ENCODE peak calls at places on chromosomes 5 and 9, in ten cellular contexts. F, A, I, O, R, B, W, K, D and G are unnamed samples.

GRCh38 chr5:40437452-40437861 is 242.3 kb upstream of the PTGER4 start:
- DNase-seq in F (no peak), A (peak), I (no peak), O (no peak), R (no peak), B (no peak), W (peak), K (no peak), D (peak), G (no peak)

GRCh38 chr9:77022783-77023440 is 3.5 kb downstream of the FOXB2 start:
- DNase-seq in F (no peak), A (peak), I (no peak), O (no peak), R (no peak), B (no peak), W (no peak), K (no peak), D (no peak), G (peak)

GRCh38 chr5:127705120-127705892 is 2.1 kb downstream of the CCDC192 start:
- DNase-seq in F (no peak), A (peak), I (peak), O (peak), R (peak), B (no peak), W (peak), K (no peak), D (peak), G (peak)

GRCh38 chr9:129262261-129262660 is 84.2 kb upstream of the IER5L start:
- DNase-seq in F (no peak), A (peak), I (no peak), O (no peak), R (no peak), B (no peak), W (no peak), K (no peak), D (no peak), G (no peak)

GRCh38 chr9:36268007-36268427 is 9.8 kb upstream of the GNE start:
- DNase-seq in F (no peak), A (no peak), I (no peak), O (no peak), R (no peak), B (no peak), W (peak), K (no peak), D (peak), G (no peak)

GRCh38 chr5:128494516-128494915 is 43.5 kb downstream of the FBN2 start:
- DNase-seq in F (no peak), A (peak), I (no peak), O (peak), R (no peak), B (no peak), W (no peak), K (no peak), D (no peak), G (no peak)

GRCh38 chr5:171957591-171958251 is 48.7 kb downstream of the FBXW11 start:
- DNase-seq in F (peak), A (no peak), I (no peak), O (no peak), R (no peak), B (no peak), W (no peak), K (no peak), D (no peak), G (peak)

GRCh38 chr5:132629230-132629944 is 28.6 kb upstream of the IL13 start:
- DNase-seq in F (no peak), A (no peak), I (no peak), O (no peak), R (no peak), B (no peak), W (no peak), K (no peak), D (no peak), G (no peak)

GRCh38 chr5:164680812-164681211 is 1175.4 kb downstream of the MAT2B start:
- DNase-seq in F (no peak), A (no peak), I (no peak), O (no peak), R (no peak), B (no peak), W (no peak), K (no peak), D (no peak), G (no peak)

GRCh38 chr5:138979684-138980275 is 104.6 kb upstream of the LRRTM2 start:
- DNase-seq in F (no peak), A (no peak), I (no peak), O (no peak), R (no peak), B (no peak), W (peak), K (no peak), D (peak), G (no peak)

GRCh38 chr5:80625230-80625629 is 29.2 kb upstream of the MSH3 start:
- DNase-seq in F (no peak), A (no peak), I (no peak), O (no peak), R (no peak), B (no peak), W (no peak), K (no peak), D (no peak), G (no peak)

GRCh38 chr9:136262671-136263178 is 17.1 kb upstream of the QSOX2 start:
- DNase-seq in F (no peak), A (no peak), I (no peak), O (no peak), R (no peak), B (no peak), W (no peak), K (no peak), D (no peak), G (no peak)

GRCh38 chr5:77145666-77146065 is 58.6 kb upstream of the ZBED3 start:
- DNase-seq in F (no peak), A (no peak), I (no peak), O (no peak), R (no peak), B (no peak), W (peak), K (no peak), D (peak), G (no peak)

GRCh38 chr9:99833735-99834134 is 12.1 kb downstream of the NR4A3 start:
- DNase-seq in F (no peak), A (peak), I (no peak), O (no peak), R (no peak), B (no peak), W (no peak), K (no peak), D (no peak), G (no peak)

GRCh38 chr5:59548807-59549357 is 344.6 kb downstream of the PDE4D start:
- DNase-seq in F (peak), A (no peak), I (no peak), O (no peak), R (no peak), B (no peak), W (no peak), K (peak), D (no peak), G (no peak)

GRCh38 chr5:92353107-92354030 is 970.3 kb upstream of the ARRDC3 start:
- DNase-seq in F (no peak), A (no peak), I (no peak), O (no peak), R (no peak), B (no peak), W (peak), K (no peak), D (peak), G (no peak)

GRCh38 chr5:71482132-71482531 is 26.7 kb downstream of the BDP1 start:
- DNase-seq in F (no peak), A (no peak), I (no peak), O (no peak), R (no peak), B (no peak), W (peak), K (no peak), D (peak), G (no peak)

GRCh38 chr9:128892223-128892892 is 10.4 kb downstream of the LRRC8A start:
- DNase-seq in F (peak), A (no peak), I (peak), O (no peak), R (no peak), B (peak), W (peak), K (peak), D (peak), G (peak)

GRCh38 chr5:102865510-102866314 is 110.6 kb downstream of the PAM start:
- DNase-seq in F (peak), A (peak), I (peak), O (peak), R (peak), B (peak), W (peak), K (peak), D (peak), G (peak)

GRCh38 chr5:174532453-174533126 is 191.8 kb upstream of the MSX2 start:
- DNase-seq in F (peak), A (peak), I (peak), O (peak), R (peak), B (peak), W (peak), K (peak), D (peak), G (peak)

GRCh38 chr9:119771336-119771735 is 402.1 kb upstream of the BRINP1 start:
- DNase-seq in F (no peak), A (no peak), I (peak), O (no peak), R (no peak), B (no peak), W (no peak), K (no peak), D (no peak), G (no peak)

GRCh38 chr5:89350684-89351083 is 467.7 kb upstream of the MEF2C start:
- DNase-seq in F (no peak), A (no peak), I (no peak), O (no peak), R (no peak), B (no peak), W (no peak), K (no peak), D (no peak), G (no peak)

GRCh38 chr9:95836072-95836471 is 39.4 kb upstream of the ERCC6L2 start:
- DNase-seq in F (no peak), A (no peak), I (no peak), O (no peak), R (no peak), B (no peak), W (peak), K (no peak), D (peak), G (no peak)

GRCh38 chr5:3601060-3601710 is 5.6 kb downstream of the IRX1 start:
- DNase-seq in F (no peak), A (no peak), I (no peak), O (no peak), R (no peak), B (no peak), W (no peak), K (no peak), D (peak), G (no peak)

GRCh38 chr9:75892168-75892901 is 1.9 kb downstream of the PCSK5 start:
- DNase-seq in F (peak), A (peak), I (peak), O (peak), R (no peak), B (no peak), W (peak), K (no peak), D (no peak), G (peak)

GRCh38 chr5:54836959-54837534 is 148.3 kb downstream of the ESM1 start:
- DNase-seq in F (no peak), A (no peak), I (no peak), O (no peak), R (no peak), B (no peak), W (peak), K (no peak), D (no peak), G (no peak)

GRCh38 chr5:54703091-54703490 is 185.5 kb downstream of the SNX18 start:
- DNase-seq in F (no peak), A (no peak), I (no peak), O (no peak), R (no peak), B (peak), W (peak), K (no peak), D (peak), G (no peak)

GRCh38 chr9:76628155-76628554 is 136.1 kb upstream of the PCA3 start:
- DNase-seq in F (no peak), A (no peak), I (no peak), O (no peak), R (no peak), B (no peak), W (no peak), K (no peak), D (no peak), G (no peak)

GRCh38 chr9:6805532-6805931 is 47.8 kb downstream of the KDM4C start:
- DNase-seq in F (no peak), A (no peak), I (peak), O (no peak), R (no peak), B (no peak), W (peak), K (peak), D (peak), G (no peak)

GRCh38 chr9:92196400-92196799 is 81.2 kb upstream of the SPTLC1 start:
- DNase-seq in F (no peak), A (no peak), I (no peak), O (no peak), R (no peak), B (no peak), W (no peak), K (no peak), D (no peak), G (no peak)

GRCh38 chr5:643811-644271 is 31.7 kb downstream of the CEP72 start:
- DNase-seq in F (no peak), A (no peak), I (no peak), O (no peak), R (no peak), B (no peak), W (no peak), K (no peak), D (no peak), G (no peak)

GRCh38 chr9:130284690-130285089 is 19.1 kb downstream of the HMCN2 start:
- DNase-seq in F (no peak), A (no peak), I (no peak), O (no peak), R (no peak), B (no peak), W (no peak), K (no peak), D (no peak), G (no peak)

GRCh38 chr9:105385372-105385985 is 62.4 kb upstream of the FSD1L start:
- DNase-seq in F (no peak), A (no peak), I (no peak), O (no peak), R (no peak), B (peak), W (peak), K (no peak), D (peak), G (peak)

GRCh38 chr5:168471785-168472184 is 14.5 kb upstream of the RARS1 start:
- DNase-seq in F (no peak), A (no peak), I (no peak), O (no peak), R (no peak), B (no peak), W (no peak), K (no peak), D (peak), G (no peak)

GRCh38 chr9:86333651-86334050 is 20.6 kb downstream of the TUT7 start:
- DNase-seq in F (no peak), A (no peak), I (no peak), O (no peak), R (no peak), B (no peak), W (no peak), K (no peak), D (no peak), G (no peak)

GRCh38 chr9:86340356-86341006 is 13.7 kb downstream of the TUT7 start:
- DNase-seq in F (no peak), A (no peak), I (no peak), O (no peak), R (no peak), B (no peak), W (no peak), K (no peak), D (no peak), G (no peak)

GRCh38 chr9:86341007-86341491 is 13.2 kb downstream of the TUT7 start:
- DNase-seq in F (no peak), A (no peak), I (no peak), O (no peak), R (no peak), B (no peak), W (peak), K (no peak), D (peak), G (no peak)

GRCh38 chr9:86336058-86336457 is 18.2 kb downstream of the TUT7 start:
- DNase-seq in F (no peak), A (no peak), I (no peak), O (no peak), R (no peak), B (no peak), W (no peak), K (no peak), D (no peak), G (no peak)

GRCh38 chr9:86337469-86338107 is 16.6 kb downstream of the TUT7 start:
- DNase-seq in F (no peak), A (no peak), I (no peak), O (no peak), R (no peak), B (no peak), W (no peak), K (no peak), D (no peak), G (no peak)
- H3K4me3 ChIP-seq in F (no peak), A (no peak), I (no peak), O (no peak), R (no peak), B (no peak), W (no peak), K (no peak), D (no peak), G (no peak)

DNA sequence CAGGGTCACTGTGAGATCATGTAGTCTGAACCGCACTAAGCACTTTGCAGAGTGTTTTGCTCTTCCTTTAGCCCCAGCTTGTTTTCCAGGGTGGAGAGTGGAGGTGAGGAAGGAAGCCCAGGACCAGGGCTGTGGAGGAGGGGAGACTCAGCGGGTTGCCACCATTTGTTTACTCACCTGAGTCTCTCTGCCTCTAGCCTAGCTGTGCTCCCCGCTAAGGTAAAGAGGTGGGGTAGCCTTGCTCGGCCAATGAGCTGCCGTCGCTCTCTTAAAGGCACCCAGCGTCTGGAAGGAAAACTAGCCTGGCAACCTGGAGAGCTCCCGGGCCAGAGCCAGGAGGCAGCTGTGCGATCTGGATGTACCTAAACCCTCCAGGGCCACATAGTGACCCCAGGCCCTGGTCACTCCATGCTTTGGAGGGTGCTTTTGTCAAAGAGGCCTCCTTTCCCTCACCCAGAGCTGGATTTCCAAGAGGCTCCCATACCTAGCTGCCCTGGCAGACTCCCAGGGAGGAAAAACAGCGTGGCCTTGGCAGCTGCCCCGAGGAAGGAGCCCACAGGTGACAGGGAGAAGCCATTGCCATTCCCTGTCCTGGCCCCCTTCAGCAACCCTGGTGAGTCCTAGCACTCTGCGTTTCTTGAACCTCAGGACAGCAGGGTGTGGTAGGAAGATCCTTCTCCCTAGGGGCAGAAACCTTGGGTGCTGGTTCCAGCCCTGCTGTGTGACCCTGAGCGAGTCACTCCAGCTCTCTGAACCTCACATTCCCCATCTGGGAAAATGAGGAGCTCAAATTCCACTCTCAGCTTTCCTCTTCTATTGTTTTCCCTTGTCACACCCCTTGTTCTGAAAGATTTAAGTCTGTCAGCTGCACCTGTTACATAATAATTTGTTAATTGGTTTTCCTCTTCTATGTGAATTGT is 42.4 kb upstream of the LARP1 start:
- DNase-seq in F (peak), A (peak), I (peak), O (no peak), R (peak), B (no peak), W (no peak), K (peak), D (no peak), G (no peak)
- H3K4me3 ChIP-seq in F (peak), A (no peak), I (no peak), O (no peak), R (peak), B (no peak), W (no peak), K (peak), D (no peak), G (no peak)

DNA sequence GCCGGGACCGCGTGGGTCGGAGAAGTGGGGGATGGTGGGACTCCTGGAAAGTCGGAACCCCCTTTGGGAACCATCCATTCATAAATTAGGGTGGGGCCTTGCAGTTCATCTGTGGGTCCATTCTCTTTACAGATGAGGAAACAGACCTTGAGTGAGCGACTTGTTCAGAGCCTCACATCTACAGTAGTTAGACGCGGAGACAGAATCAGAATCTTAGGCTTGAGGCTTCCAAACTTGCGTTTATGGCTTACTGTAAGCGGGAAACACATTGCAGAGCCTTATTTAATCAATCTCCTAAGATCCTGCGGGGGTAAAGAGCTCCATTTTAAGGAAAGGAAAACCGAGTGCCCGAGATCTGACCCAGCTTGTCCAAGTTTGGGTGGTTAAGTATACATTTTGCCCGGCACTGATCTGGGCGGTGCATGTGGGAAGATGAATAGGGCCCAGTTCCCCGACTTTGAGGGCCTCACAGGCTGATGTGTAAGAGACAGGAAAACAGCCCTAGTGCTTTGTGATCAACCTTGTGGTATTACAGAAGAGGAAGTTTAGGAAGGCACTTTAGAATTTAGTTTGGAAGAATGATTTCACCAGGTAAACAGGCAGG is 578 bp downstream of the TARS1 start:
- DNase-seq in F (peak), A (no peak), I (no peak), O (peak), R (peak), B (no peak), W (peak), K (no peak), D (peak), G (peak)
- H3K4me3 ChIP-seq in F (peak), A (peak), I (peak), O (peak), R (peak), B (peak), W (peak), K (peak), D (peak), G (peak)

GRCh38 chr9:134243778-134244467 is 79.6 kb upstream of the RNU6ATAC start:
- DNase-seq in F (no peak), A (no peak), I (no peak), O (no peak), R (no peak), B (peak), W (peak), K (peak), D (no peak), G (peak)
- H3K4me3 ChIP-seq in F (no peak), A (no peak), I (no peak), O (no peak), R (no peak), B (no peak), W (no peak), K (no peak), D (no peak), G (no peak)